ENCODE peak calls at places on chromosome X, in seven cellular contexts. D, V, C, K, T, P and E are unnamed samples.

GRCh38 chrX:107107459-107107858 is 11.2 kb downstream of the RBM41 start:
- DNase-seq in T (no peak), P (no peak), C (no peak), K (no peak), V (no peak), D (no peak), E (no peak)

GRCh38 chrX:69906447-69906846 is 143.3 kb downstream of the AWAT2 start:
- DNase-seq in D (no peak), K (no peak), T (no peak), P (no peak), V (no peak), C (no peak), E (no peak)

GRCh38 chrX:115936008-115936407 is 234.5 kb upstream of the AGTR2 start:
- DNase-seq in V (no peak), D (no peak), P (no peak), C (no peak), K (no peak), T (no peak), E (no peak)

GRCh38 chrX:150196300-150196699 is 166.8 kb upstream of the MAMLD1 start:
- DNase-seq in C (no peak), P (no peak), V (no peak), T (no peak), D (no peak), K (no peak), E (no peak)

GRCh38 chrX:46757052-46757451 is 1.9 kb downstream of the SLC9A7 start:
- DNase-seq in V (no peak), P (no peak), K (no peak), T (no peak), C (no peak), D (no peak), E (no peak)

GRCh38 chrX:76454456-76454927 is 27.0 kb downstream of the MAGEE1 start:
- DNase-seq in C (peak), K (peak), V (peak), T (peak), P (no peak), D (peak), E (no peak)

GRCh38 chrX:118807151-118808017 is 16.2 kb upstream of the ZCCHC12 start:
- DNase-seq in P (peak), D (peak), K (peak), T (no peak), V (peak), C (peak), E (peak)

GRCh38 chrX:106898462-106898861 is 4.7 kb downstream of the RIPPLY1 start:
- DNase-seq in V (no peak), K (peak), D (peak), T (no peak), C (peak), P (peak), E (peak)

GRCh38 chrX:48999030-48999429 is 3.0 kb downstream of the GRIPAP1 start:
- DNase-seq in K (no peak), V (no peak), C (no peak), D (no peak), T (no peak), P (no peak), E (no peak)

GRCh38 chrX:54843050-54843449 is 35.5 kb downstream of the MAGED2 start:
- DNase-seq in V (no peak), K (no peak), C (no peak), P (no peak), T (no peak), D (no peak), E (no peak)

GRCh38 chrX:22389544-22390243 is 117.0 kb downstream of the CBLL2 start:
- DNase-seq in P (no peak), V (no peak), T (no peak), C (no peak), K (no peak), D (no peak), E (no peak)

GRCh38 chrX:105608745-105609144 is 213.6 kb upstream of the NRK start:
- DNase-seq in T (no peak), K (no peak), P (no peak), V (no peak), C (no peak), D (no peak), E (no peak)

GRCh38 chrX:140701480-140701879 is 8.1 kb upstream of the LINC00632 start:
- DNase-seq in C (no peak), D (peak), K (no peak), V (no peak), P (no peak), T (no peak), E (peak)

GRCh38 chrX:7316280-7316679 is 168.3 kb upstream of the PUDP start:
- DNase-seq in V (no peak), P (no peak), C (no peak), K (no peak), T (no peak), D (no peak), E (no peak)

GRCh38 chrX:113059714-113060113 is 219.1 kb upstream of the AMOT start:
- DNase-seq in C (no peak), K (no peak), P (no peak), D (no peak), V (no peak), T (no peak), E (no peak)

GRCh38 chrX:49291615-49292337 is 11.7 kb upstream of the GAGE10 start:
- DNase-seq in P (no peak), K (peak), D (peak), V (peak), C (peak), T (peak), E (no peak)

GRCh38 chrX:70129811-70130210 is 3.4 kb upstream of the IGBP1 start:
- DNase-seq in V (no peak), T (no peak), K (peak), P (no peak), D (no peak), C (no peak), E (no peak)

GRCh38 chrX:153603131-153603656 is 4.3 kb upstream of the CCNQ start:
- DNase-seq in D (no peak), V (no peak), T (no peak), C (no peak), P (no peak), K (no peak), E (no peak)

GRCh38 chrX:9466115-9466495 is 1.2 kb downstream of the TBL1X start:
- DNase-seq in K (no peak), P (no peak), V (no peak), T (peak), D (peak), C (no peak), E (peak)

GRCh38 chrX:37800762-37801161 is 20.9 kb downstream of the CYBB start:
- DNase-seq in K (no peak), P (no peak), D (no peak), T (no peak), C (no peak), V (no peak), E (no peak)

GRCh38 chrX:130555341-130555740 is 153.6 kb downstream of the RBMX2 start:
- DNase-seq in T (no peak), C (no peak), V (no peak), P (no peak), K (no peak), D (peak), E (no peak)

GRCh38 chrX:55187281-55187680 is 32.9 kb upstream of the PAGE5 start:
- DNase-seq in P (no peak), K (no peak), D (no peak), V (no peak), C (no peak), T (no peak), E (no peak)

GRCh38 chrX:110316351-110317078 is 1.4 kb downstream of the AMMECR1 start:
- DNase-seq in T (no peak), V (no peak), C (no peak), D (peak), K (no peak), P (no peak), E (no peak)

GRCh38 chrX:107054978-107055377 is 55.0 kb upstream of the MORC4 start:
- DNase-seq in T (no peak), D (no peak), V (no peak), C (no peak), P (no peak), K (no peak), E (no peak)

GRCh38 chrX:13094374-13094773 is 50.0 kb upstream of the FAM9C start:
- DNase-seq in T (no peak), V (no peak), D (no peak), C (no peak), P (no peak), K (no peak), E (no peak)
- TF ChIP-seq JUND in T (no peak), V (no peak), D (no peak), C (no peak), P (no peak), K (no peak), E (no peak)

DNA sequence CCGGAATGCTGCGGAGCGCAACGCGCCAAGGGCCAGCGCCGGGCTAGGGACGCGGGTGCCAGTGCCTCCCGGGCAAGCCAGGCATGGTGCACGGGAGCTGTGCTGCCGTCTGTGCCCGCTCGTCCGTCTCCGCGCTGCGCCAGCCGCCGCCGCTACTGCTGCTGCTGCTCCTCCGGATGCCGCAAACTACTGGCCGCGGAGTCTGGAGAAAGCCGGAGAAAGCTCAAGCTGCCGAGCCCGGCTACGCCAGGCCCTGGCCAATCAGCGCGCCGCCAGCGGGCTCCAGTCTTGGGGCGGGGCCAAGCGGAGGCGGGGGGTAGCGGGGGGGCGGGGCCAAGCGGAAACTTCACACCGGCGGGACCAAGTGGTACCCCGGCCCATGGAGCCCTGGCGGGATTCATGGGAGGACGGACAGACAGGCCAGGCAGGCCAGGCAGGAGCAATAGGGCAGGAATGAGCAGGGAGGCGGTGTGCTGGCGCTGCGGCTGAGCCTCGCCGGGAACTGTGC is at the start of gene PCDH19:
- DNase-seq in K (no peak), D (peak), C (no peak), T (peak), V (no peak), P (no peak), E (peak)
- TF ChIP-seq JUND in K (no peak), D (no peak), C (no peak), T (no peak), V (no peak), P (no peak), E (no peak)

GRCh38 chrX:15475021-15475420 is 18.1 kb downstream of the PIR start:
- DNase-seq in T (no peak), P (no peak), C (no peak), K (no peak), D (no peak), V (no peak), E (no peak)
- TF ChIP-seq JUND in T (no peak), P (no peak), C (no peak), K (no peak), D (no peak), V (no peak), E (no peak)

GRCh38 chrX:88424071-88424470 is 323.0 kb upstream of the CPXCR1 start:
- DNase-seq in P (no peak), V (no peak), T (no peak), C (no peak), K (no peak), D (no peak), E (no peak)

GRCh38 chrX:88425739-88426138 is 321.3 kb upstream of the CPXCR1 start:
- DNase-seq in V (no peak), C (no peak), T (no peak), K (peak), D (no peak), P (no peak), E (peak)

GRCh38 chrX:88424541-88424940 is 322.5 kb upstream of the CPXCR1 start:
- DNase-seq in C (no peak), V (no peak), K (no peak), D (no peak), T (no peak), P (no peak), E (no peak)
- TF ChIP-seq JUND in C (no peak), V (no peak), K (no peak), D (no peak), T (no peak), P (no peak), E (no peak)